ENCODE peak calls at places on chromosomes 1 and 21, in nine cellular contexts. K, E, A, Z, F, L, G, X and V are unnamed samples.

GRCh38 chr1:245671966-245672767 is 517.4 kb downstream of the KIF26B start:
- DNase-seq in K (no peak), E (no peak), A (no peak), Z (no peak), F (no peak), L (peak; percentile 23), G (no peak), X (no peak), V (peak; percentile 48)

GRCh38 chr21:26715878-26716506 is 129.2 kb downstream of the ADAMTS1 start:
- DNase-seq in K (peak; percentile 56), E (no peak), A (peak; percentile 31), Z (peak; percentile 44), F (peak; percentile 68), L (no peak), G (peak; percentile 51), X (peak; percentile 31), V (no peak)

GRCh38 chr1:1290238-1290731 is 10.0 kb downstream of the SCNN1D start:
- DNase-seq in K (peak; percentile 66), E (no peak), A (peak; percentile 27), Z (peak; percentile 70), F (no peak), L (no peak), G (no peak), X (no peak), V (peak; percentile 81)

GRCh38 chr1:150809651-150810050 is 1.6 kb upstream of the CTSK start:
- DNase-seq in K (no peak), E (no peak), A (peak; percentile 74), Z (no peak), F (no peak), L (no peak), G (peak; percentile 83), X (no peak), V (no peak)

GRCh38 chr1:32201011-32201855 is 838 bp downstream of the CCDC28B start:
- DNase-seq in K (peak; percentile 26), E (peak; percentile 89), A (peak; percentile 52), Z (peak; percentile 71), F (no peak), L (peak; percentile 80), G (peak; percentile 67), X (peak; percentile 81), V (peak; percentile 69)

GRCh38 chr1:220956861-220957605 is 77.8 kb downstream of the HLX start:
- DNase-seq in K (no peak), E (no peak), A (peak; percentile 98), Z (no peak), F (no peak), L (peak; percentile 78), G (peak; percentile 98), X (no peak), V (no peak)

GRCh38 chr1:158248122-158248521 is 6.1 kb upstream of the CD1A start:
- DNase-seq in K (peak; percentile 82), E (no peak), A (no peak), Z (no peak), F (no peak), L (no peak), G (no peak), X (no peak), V (no peak)

GRCh38 chr1:46991083-46991923 is 32.2 kb upstream of the CYP4X1 start:
- DNase-seq in K (peak; percentile 18), E (no peak), A (no peak), Z (no peak), F (peak; percentile 50), L (no peak), G (no peak), X (no peak), V (no peak)

GRCh38 chr1:89844236-89844807 is 23.5 kb downstream of the LRRC8D start:
- DNase-seq in K (no peak), E (no peak), A (peak; percentile 62), Z (no peak), F (no peak), L (no peak), G (peak; percentile 55), X (no peak), V (no peak)

GRCh38 chr1:229758101-229759036 is 132.3 kb downstream of the URB2 start:
- DNase-seq in K (no peak), E (no peak), A (peak; percentile 79), Z (no peak), F (no peak), L (no peak), G (peak; percentile 1), X (no peak), V (no peak)

GRCh38 chr1:226960944-226961765 is 21.1 kb downstream of the COQ8A start:
- DNase-seq in K (no peak), E (peak; percentile 28), A (no peak), Z (no peak), F (no peak), L (no peak), G (no peak), X (no peak), V (no peak)
- H3K4me1 ChIP-seq in K (no peaks in the 10 kb centered on the region), E (no peaks in the 10 kb centered on the region), A (no peaks in the 10 kb centered on the region), Z (no peaks in the 10 kb centered on the region), F (peaks cover 4% of the 10 kb centered on the region), L (peaks cover 51% of the 10 kb centered on the region), G (no peaks in the 10 kb centered on the region), X (no peaks in the 10 kb centered on the region), V (peaks cover 8% of the 10 kb centered on the region)

DNA sequence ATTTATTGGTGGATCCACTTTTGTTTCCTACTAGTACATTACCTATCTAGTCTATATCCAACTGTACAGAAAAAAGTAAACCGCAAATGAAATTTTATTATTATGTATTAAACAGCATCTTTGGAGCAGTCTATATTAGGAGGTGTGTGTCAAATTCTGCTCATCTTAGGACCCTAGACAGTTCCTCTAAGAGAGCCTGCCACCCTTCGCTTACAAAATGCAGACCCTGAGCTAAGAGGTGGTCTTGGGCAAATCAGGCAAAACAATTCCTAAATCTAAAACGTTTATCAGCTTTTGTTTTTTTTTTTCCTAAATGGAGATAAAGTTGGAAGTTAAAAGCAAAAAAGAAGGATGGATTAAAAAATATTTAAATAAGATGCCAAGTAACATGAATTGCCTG is 85.3 kb downstream of the PBX1 start:
- DNase-seq in K (no peak), E (no peak), A (no peak), Z (no peak), F (no peak), L (no peak), G (no peak), X (no peak), V (no peak)
- H3K4me1 ChIP-seq in K (no peaks in the 10 kb centered on the region), E (peaks cover 26% of the 10 kb centered on the region), A (peaks cover 6% of the 10 kb centered on the region), Z (peaks cover 49% of the 10 kb centered on the region), F (peaks cover 3% of the 10 kb centered on the region), L (peaks cover 74% of the 10 kb centered on the region), G (peaks cover 15% of the 10 kb centered on the region), X (no peaks in the 10 kb centered on the region), V (no peaks in the 10 kb centered on the region)

DNA sequence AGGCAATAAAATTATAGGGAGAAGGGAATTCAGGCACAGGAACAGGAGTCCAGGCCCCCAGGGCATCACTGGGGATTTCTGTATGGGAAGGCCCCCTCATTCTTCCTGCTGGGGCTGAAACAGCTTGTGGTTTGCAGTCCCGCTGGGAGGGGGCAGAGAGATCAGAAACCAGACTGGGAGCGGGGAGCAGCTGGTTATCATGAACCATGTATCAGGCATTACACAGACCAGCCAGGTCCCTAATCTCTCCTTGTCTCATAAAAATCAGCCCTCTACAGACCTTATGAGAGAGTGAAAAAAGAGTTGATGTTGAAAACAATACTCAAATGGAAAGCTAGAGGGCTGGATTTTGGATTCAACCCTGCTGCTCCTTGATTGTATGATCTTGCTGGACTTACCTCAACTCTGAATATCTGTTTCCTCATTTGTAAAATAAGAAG is 93.4 kb upstream of the F3 start:
- DNase-seq in K (no peak), E (no peak), A (no peak), Z (no peak), F (no peak), L (peak; percentile 40), G (no peak), X (no peak), V (no peak)
- H3K4me1 ChIP-seq in K (no peaks in the 10 kb centered on the region), E (no peaks in the 10 kb centered on the region), A (peaks cover 10% of the 10 kb centered on the region), Z (no peaks in the 10 kb centered on the region), F (peaks cover 3% of the 10 kb centered on the region), L (no peaks in the 10 kb centered on the region), G (peaks cover 8% of the 10 kb centered on the region), X (no peaks in the 10 kb centered on the region), V (no peaks in the 10 kb centered on the region)

GRCh38 chr1:116769994-116770393 is 15.8 kb downstream of the CD2 start:
- DNase-seq in K (no peak), E (no peak), A (no peak), Z (no peak), F (no peak), L (no peak), G (no peak), X (no peak), V (no peak)

GRCh38 chr1:116769050-116769449 is 14.8 kb downstream of the CD2 start:
- DNase-seq in K (no peak), E (no peak), A (no peak), Z (no peak), F (no peak), L (no peak), G (no peak), X (no peak), V (no peak)

GRCh38 chr1:116770625-116771024 is 16.4 kb downstream of the CD2 start:
- DNase-seq in K (peak; percentile 33), E (no peak), A (no peak), Z (no peak), F (no peak), L (no peak), G (no peak), X (no peak), V (no peak)

GRCh38 chr1:116768416-116768815 is 14.2 kb downstream of the CD2 start:
- DNase-seq in K (no peak), E (no peak), A (no peak), Z (no peak), F (no peak), L (no peak), G (no peak), X (no peak), V (no peak)

DNA sequence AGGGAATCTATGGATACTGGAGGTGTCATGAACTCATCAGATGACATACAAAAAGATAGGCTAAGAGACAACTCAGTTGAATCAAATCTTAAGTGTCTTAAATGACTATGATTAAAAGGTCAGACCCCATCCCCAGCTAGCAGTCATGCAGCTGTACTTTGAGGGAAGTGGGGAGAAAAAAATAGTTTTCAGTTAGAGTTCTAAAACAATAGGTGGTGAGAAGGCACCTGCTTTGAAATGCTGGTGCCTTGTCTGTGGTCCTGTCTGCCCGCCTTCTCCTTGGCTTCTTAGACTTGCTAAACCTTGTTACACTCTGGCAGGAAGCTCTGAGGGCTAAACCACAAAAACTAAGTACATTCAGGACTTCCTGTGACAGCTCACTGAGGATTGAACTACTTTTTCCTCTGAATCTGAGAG is 15.3 kb downstream of the CD2 start:
- DNase-seq in K (peak; percentile 86), E (no peak), A (peak; percentile 78), Z (no peak), F (no peak), L (no peak), G (no peak), X (no peak), V (no peak)
- H3K4me1 ChIP-seq in K (peaks cover 46% of the 10 kb centered on the region), E (no peaks in the 10 kb centered on the region), A (no peaks in the 10 kb centered on the region), Z (peaks cover 18% of the 10 kb centered on the region), F (no peaks in the 10 kb centered on the region), L (no peaks in the 10 kb centered on the region), G (no peaks in the 10 kb centered on the region), X (no peaks in the 10 kb centered on the region), V (no peaks in the 10 kb centered on the region)